ENCODE peak calls at places on chromosomes 4 and X, in five cellular contexts. One of them, this sample, is unnamed.

GRCh38 chr4:13524504-13525243 is 19.6 kb downstream of the NKX3-2 start:
- DNase-seq in cardiac fibroblast: peak; percentile 49
- DNase-seq in HFFc6: peak; percentile 23
- DNase-seq in D721Med: no peak
- DNase-seq in AG04450: no peak
- DNase-seq in this sample: no peak

GRCh38 chr4:153152453-153153338 is 51.5 kb upstream of the TRIM2 start:
- DNase-seq in cardiac fibroblast: peak; percentile 22
- DNase-seq in HFFc6: no peak
- DNase-seq in D721Med: no peak
- DNase-seq in AG04450: no peak
- DNase-seq in this sample: peak; percentile 75

GRCh38 chrX:9197231-9197630 is 163.3 kb upstream of the FAM9B start:
- DNase-seq in cardiac fibroblast: peak; percentile 36
- DNase-seq in HFFc6: peak; percentile 4
- DNase-seq in D721Med: no peak
- DNase-seq in AG04450: no peak
- DNase-seq in this sample: no peak

GRCh38 chr4:109131559-109131958 is 170.9 kb downstream of the COL25A1 start:
- DNase-seq in cardiac fibroblast: no peak
- DNase-seq in HFFc6: no peak
- DNase-seq in D721Med: no peak
- DNase-seq in AG04450: no peak
- DNase-seq in this sample: no peak

GRCh38 chrX:82362550-82362949 is 1145.5 kb upstream of the POU3F4 start:
- DNase-seq in cardiac fibroblast: no peak
- DNase-seq in HFFc6: no peak
- DNase-seq in D721Med: no peak
- DNase-seq in AG04450: no peak
- DNase-seq in this sample: no peak

GRCh38 chr4:45241976-45242375 is 515.6 kb upstream of the GNPDA2 start:
- DNase-seq in cardiac fibroblast: peak; percentile 20
- DNase-seq in HFFc6: no peak
- DNase-seq in D721Med: no peak
- DNase-seq in AG04450: no peak
- DNase-seq in this sample: no peak

GRCh38 chr4:156547891-156548290 is 423.7 kb downstream of the PDGFC start:
- DNase-seq in cardiac fibroblast: peak; percentile 51
- DNase-seq in HFFc6: peak; percentile 22
- DNase-seq in D721Med: no peak
- DNase-seq in AG04450: no peak
- DNase-seq in this sample: no peak

GRCh38 chr4:16029329-16029728 is 54.5 kb downstream of the PROM1 start:
- DNase-seq in cardiac fibroblast: peak; percentile 60
- DNase-seq in HFFc6: no peak
- DNase-seq in D721Med: no peak
- DNase-seq in AG04450: peak; percentile 63
- DNase-seq in this sample: no peak

GRCh38 chrX:10597871-10598270 is 22.5 kb downstream of the MID1 start:
- DNase-seq in cardiac fibroblast: peak; percentile 68
- DNase-seq in HFFc6: peak; percentile 30
- DNase-seq in D721Med: no peak
- DNase-seq in AG04450: no peak
- DNase-seq in this sample: no peak

GRCh38 chr4:105257817-105258495 is 111.3 kb downstream of the TET2 start:
- DNase-seq in cardiac fibroblast: no peak
- DNase-seq in HFFc6: no peak
- DNase-seq in D721Med: no peak
- DNase-seq in AG04450: no peak
- DNase-seq in this sample: no peak
- TF ChIP-seq CTCF in cardiac fibroblast: peak; percentile 0
- TF ChIP-seq CTCF in HFFc6: peak; percentile 12
- TF ChIP-seq CTCF in D721Med: no peak
- TF ChIP-seq CTCF in AG04450: peak; percentile 35
- TF ChIP-seq CTCF in this sample: no peak

DNA sequence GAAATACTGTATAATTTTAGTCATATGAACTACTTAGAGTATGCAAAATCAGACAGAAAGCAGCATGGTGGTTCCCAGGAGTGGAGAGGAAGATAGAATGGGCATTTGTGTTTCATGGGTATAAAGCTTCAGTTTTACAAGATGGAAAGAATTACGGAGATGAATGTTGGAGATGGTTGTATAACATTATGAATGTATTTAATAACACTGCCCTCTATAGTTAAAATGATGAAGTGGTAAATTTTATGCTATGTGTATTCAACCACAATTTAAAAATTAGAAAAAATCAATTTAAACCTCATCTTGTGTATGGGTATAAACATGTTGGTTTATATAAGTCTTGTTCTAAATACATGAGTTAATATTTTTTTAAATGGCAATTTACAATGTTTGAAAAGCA is 521.1 kb downstream of the FSTL5 start:
- DNase-seq in cardiac fibroblast: peak; percentile 1
- DNase-seq in HFFc6: no peak
- DNase-seq in D721Med: no peak
- DNase-seq in AG04450: no peak
- DNase-seq in this sample: no peak
- TF ChIP-seq CTCF in cardiac fibroblast: no peak
- TF ChIP-seq CTCF in HFFc6: no peak
- TF ChIP-seq CTCF in D721Med: peak; percentile 4
- TF ChIP-seq CTCF in AG04450: peak; percentile 10
- TF ChIP-seq CTCF in this sample: peak; percentile 50

GRCh38 chr4:27666943-27667342 is 806.3 kb downstream of the STIM2 start:
- DNase-seq in cardiac fibroblast: no peak
- DNase-seq in HFFc6: no peak
- DNase-seq in D721Med: no peak
- DNase-seq in AG04450: no peak
- DNase-seq in this sample: no peak
- TF ChIP-seq CTCF in cardiac fibroblast: no peak
- TF ChIP-seq CTCF in HFFc6: peak; percentile 36
- TF ChIP-seq CTCF in D721Med: peak; percentile 20
- TF ChIP-seq CTCF in AG04450: no peak
- TF ChIP-seq CTCF in this sample: peak; percentile 50

GRCh38 chr4:81260443-81261102 is 45.6 kb upstream of the PRKG2 start:
- DNase-seq in cardiac fibroblast: peak; percentile 28
- DNase-seq in HFFc6: no peak
- DNase-seq in D721Med: no peak
- DNase-seq in AG04450: no peak
- DNase-seq in this sample: no peak
- TF ChIP-seq CTCF in cardiac fibroblast: peak; percentile 51
- TF ChIP-seq CTCF in HFFc6: peak; percentile 46
- TF ChIP-seq CTCF in D721Med: peak; percentile 26
- TF ChIP-seq CTCF in AG04450: peak; percentile 43
- TF ChIP-seq CTCF in this sample: peak; percentile 58

DNA sequence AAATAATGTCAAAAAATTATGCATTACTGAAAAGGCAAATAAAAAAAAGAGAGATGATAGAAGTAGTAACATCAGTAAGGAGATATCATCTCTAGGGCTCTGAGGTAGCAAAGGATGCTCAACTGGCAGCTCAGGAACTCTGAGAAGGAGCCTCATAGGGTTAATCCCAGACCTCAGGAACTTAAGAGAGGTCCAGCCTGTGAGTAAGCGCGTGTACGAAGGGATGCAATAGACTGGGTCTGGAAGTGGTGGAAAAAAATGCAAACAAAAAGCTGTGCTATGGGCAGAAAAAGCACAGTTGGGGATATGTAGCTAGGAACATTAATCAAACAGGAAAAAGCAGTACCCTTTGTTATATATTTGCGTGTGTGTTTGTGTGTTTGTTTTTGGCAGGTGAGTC is 282.0 kb downstream of the GALNTL6 start:
- DNase-seq in cardiac fibroblast: no peak
- DNase-seq in HFFc6: no peak
- DNase-seq in D721Med: no peak
- DNase-seq in AG04450: no peak
- DNase-seq in this sample: no peak
- TF ChIP-seq CTCF in cardiac fibroblast: no peak
- TF ChIP-seq CTCF in HFFc6: no peak
- TF ChIP-seq CTCF in D721Med: no peak
- TF ChIP-seq CTCF in AG04450: no peak
- TF ChIP-seq CTCF in this sample: no peak

This sample was measured in type B pancreatic cell.